ENCODE peak calls at places on chromosomes 2 and 18, in six cellular contexts. E is body of pancreas, S is HepG2, K is transverse colon, T is upper lobe of left lung, V is right lobe of liver. X is an unnamed sample.

GRCh38 chr2:188975497-188976102 is 1.4 kb downstream of the COL3A1 start:
- DNase-seq in E (no peak), S (no peak), K (peak; percentile 21), T (no peak), V (no peak), X (peak; percentile 41)

GRCh38 chr2:86039178-86039962 is 66.3 kb downstream of the POLR1A start:
- DNase-seq in E (no peak), S (no peak), K (no peak), T (no peak), V (no peak), X (no peak)

GRCh38 chr18:66867653-66868052 is 263.8 kb upstream of the CDH19 start:
- DNase-seq in E (no peak), S (no peak), K (no peak), T (no peak), V (no peak), X (no peak)

GRCh38 chr2:58918138-58918537 is 677.0 kb upstream of the FANCL start:
- DNase-seq in E (no peak), S (no peak), K (no peak), T (no peak), V (no peak), X (no peak)

GRCh38 chr2:19933351-19933981 is 31.7 kb upstream of the TTC32 start:
- DNase-seq in E (no peak), S (peak; percentile 74), K (no peak), T (no peak), V (no peak), X (no peak)

GRCh38 chr2:226766352-226767055 is 33.1 kb downstream of the IRS1 start:
- DNase-seq in E (no peak), S (no peak), K (no peak), T (no peak), V (no peak), X (no peak)

GRCh38 chr2:156765450-156765849 is 329.3 kb downstream of the GPD2 start:
- DNase-seq in E (no peak), S (no peak), K (no peak), T (no peak), V (no peak), X (no peak)

GRCh38 chr18:64330161-64330560 is 181.3 kb upstream of the LINC00305 start:
- DNase-seq in E (no peak), S (no peak), K (no peak), T (no peak), V (no peak), X (no peak)

GRCh38 chr18:26804474-26804873 is 61.0 kb downstream of the AQP4 start:
- DNase-seq in E (peak; percentile 33), S (no peak), K (no peak), T (no peak), V (peak; percentile 36), X (no peak)

GRCh38 chr2:44392338-44392943 is 30.7 kb downstream of the CAMKMT start:
- DNase-seq in E (peak; percentile 71), S (peak; percentile 47), K (peak; percentile 29), T (no peak), V (peak; percentile 23), X (no peak)

GRCh38 chr2:112048887-112049286 is 6.2 kb upstream of the TMEM87B start:
- DNase-seq in E (peak; percentile 42), S (peak; percentile 71), K (peak; percentile 20), T (no peak), V (no peak), X (no peak)

GRCh38 chr2:2455151-2455550 is 124.1 kb upstream of the MYT1L start:
- DNase-seq in E (no peak), S (no peak), K (no peak), T (no peak), V (no peak), X (no peak)

GRCh38 chr2:152594022-152594712 is 123.1 kb downstream of the PRPF40A start:
- DNase-seq in E (peak; percentile 9), S (no peak), K (peak; percentile 47), T (no peak), V (no peak), X (peak; percentile 89)

DNA sequence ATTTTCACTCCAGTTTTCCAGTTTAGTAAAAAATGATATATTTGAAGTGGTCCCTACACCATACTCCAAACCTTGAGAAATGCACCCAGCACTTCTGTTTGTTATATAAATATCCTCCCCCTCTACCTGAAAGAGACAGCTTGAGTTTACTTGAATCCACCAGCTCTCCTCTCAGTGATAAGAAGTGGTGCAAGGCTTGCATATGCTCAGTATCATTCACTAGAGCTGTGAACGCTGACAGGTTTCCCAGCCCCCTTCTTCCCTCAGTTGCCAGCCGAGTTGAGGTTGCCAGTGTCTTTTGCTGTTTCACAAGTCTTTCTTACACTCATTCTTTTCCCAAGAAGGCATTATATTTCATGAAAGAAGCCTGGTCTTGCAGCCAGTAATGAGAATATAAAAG is 880.1 kb downstream of the LRRTM4 start:
- DNase-seq in E (no peak), S (no peak), K (no peak), T (no peak), V (no peak), X (no peak)
- TF ChIP-seq POLR2A in E (no peak), S (no peak), K (no peak), T (no peak), V (no peak), X (no peak)

GRCh38 chr2:174964404-174964803 is 40.8 kb downstream of the CHN1 start:
- DNase-seq in E (no peak), S (no peak), K (no peak), T (no peak), V (no peak), X (no peak)

GRCh38 chr2:174967693-174968260 is 37.4 kb downstream of the CHN1 start:
- DNase-seq in E (no peak), S (no peak), K (no peak), T (no peak), V (no peak), X (no peak)

GRCh38 chr2:174967086-174967485 is 38.1 kb downstream of the CHN1 start:
- DNase-seq in E (no peak), S (no peak), K (no peak), T (no peak), V (no peak), X (no peak)

GRCh38 chr2:174965551-174965950 is 39.6 kb downstream of the CHN1 start:
- DNase-seq in E (no peak), S (no peak), K (no peak), T (no peak), V (no peak), X (no peak)

GRCh38 chr2:174965992-174966789 is 39.0 kb downstream of the CHN1 start:
- DNase-seq in E (no peak), S (no peak), K (no peak), T (no peak), V (no peak), X (no peak)
- H3K27ac ChIP-seq in E (no peak overlapping the region), S (no peak overlapping the region), K (no peak overlapping the region), T (no peak overlapping the region), V (peak overlapping the region; percentile 14), X (peak overlapping the region; percentile 6)

GRCh38 chr18:35376393-35376741 is 770 bp downstream of the ZNF396 start:
- DNase-seq in E (peak; percentile 39), S (no peak), K (peak; percentile 51), T (peak; percentile 83), V (peak; percentile 43), X (no peak)

GRCh38 chr18:35379421-35379820 is 2.3 kb upstream of the ZNF396 start:
- DNase-seq in E (no peak), S (no peak), K (no peak), T (no peak), V (no peak), X (no peak)

GRCh38 chr18:35378206-35378795 is 1.2 kb upstream of the ZNF396 start:
- DNase-seq in E (no peak), S (no peak), K (no peak), T (no peak), V (no peak), X (no peak)

GRCh38 chr18:35371412-35372195 is 5.5 kb downstream of the ZNF396 start:
- DNase-seq in E (no peak), S (no peak), K (no peak), T (no peak), V (no peak), X (no peak)

GRCh38 chr18:35376742-35377695 is at the start of gene ZNF396:
- DNase-seq in E (peak; percentile 88), S (peak; percentile 52), K (peak; percentile 89), T (peak; percentile 97), V (peak; percentile 87), X (peak; percentile 62)
- TF ChIP-seq POLR2A in E (no peak), S (no peak), K (peak; percentile 45), T (peak; percentile 68), V (peak; percentile 10), X (no peak)

DNA sequence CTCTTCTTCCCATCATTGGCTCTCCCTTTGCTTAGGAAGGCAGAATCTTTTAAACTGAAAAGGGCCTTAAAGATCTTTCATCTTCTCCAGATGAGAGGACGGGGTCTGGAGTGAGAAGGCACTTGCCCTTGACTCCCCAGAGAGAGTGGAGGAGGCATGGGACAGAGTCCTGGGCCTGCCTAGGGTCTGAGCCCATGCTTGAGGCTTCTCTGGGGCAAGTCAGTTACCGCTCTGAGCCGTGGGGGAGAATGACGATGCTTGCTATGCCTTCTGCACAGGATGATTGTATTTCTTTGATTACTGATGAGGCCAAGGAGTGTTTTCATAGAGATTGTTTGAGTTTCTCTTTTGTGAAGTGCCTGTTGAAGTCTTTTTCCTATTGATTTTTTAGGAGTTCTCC is 921 bp downstream of the PLB1 start:
- DNase-seq in E (no peak), S (no peak), K (no peak), T (no peak), V (no peak), X (no peak)
- H3K27ac ChIP-seq in E (no peak overlapping the region), S (no peak overlapping the region), K (no peak overlapping the region), T (no peak overlapping the region), V (no peak overlapping the region), X (no peak overlapping the region)